ENCODE peak calls at places on chromosomes 13 and 19, in five cellular contexts. F is H1, S is neuronal stem cell, H is IMR-90, M is H9. P is an unnamed sample.

GRCh38 chr19:4639531-4640246 is 373 bp downstream of the TNFAIP8L1 start:
- DNase-seq in F (no peak), M (no peak), S (no peak), H (no peak), P (no peak)

GRCh38 chr19:33275933-33276619 is 26.3 kb downstream of the CEBPA start:
- DNase-seq in M (no peak), S (no peak), H (no peak), F (no peak), P (no peak)

GRCh38 chr19:42113641-42114348 is 18.5 kb downstream of the POU2F2 start:
- DNase-seq in F (no peak), S (no peak), M (peak; percentile 80), H (peak; percentile 99), P (peak; percentile 96)

GRCh38 chr19:55255618-55256423 is 3.0 kb downstream of the PPP6R1 start:
- DNase-seq in F (no peak), S (no peak), M (no peak), H (peak; percentile 60), P (no peak)

GRCh38 chr13:83618966-83619365 is 263.3 kb downstream of the SLITRK1 start:
- DNase-seq in H (no peak), S (no peak), M (no peak), F (no peak), P (no peak)

GRCh38 chr13:32032780-32033179 is 1.2 kb downstream of the FRY start:
- DNase-seq in H (no peak), S (no peak), M (no peak), F (no peak), P (no peak)

GRCh38 chr19:55134732-55135131 is 14.3 kb downstream of the TNNT1 start:
- DNase-seq in F (no peak), S (no peak), H (no peak), M (no peak), P (no peak)

GRCh38 chr13:29800687-29801086 is 49.7 kb downstream of the UBL3 start:
- DNase-seq in S (no peak), H (no peak), M (peak; percentile 27), F (no peak), P (peak; percentile 68)

GRCh38 chr13:29801102-29801501 is 49.3 kb downstream of the UBL3 start:
- DNase-seq in F (no peak), M (no peak), H (no peak), S (no peak), P (peak; percentile 28)

GRCh38 chr19:36638862-36639510 is 27.7 kb downstream of the ZNF461 start:
- DNase-seq in H (no peak), F (no peak), S (no peak), M (no peak), P (peak; percentile 38)

GRCh38 chr13:114035583-114036501 is 62.0 kb upstream of the C13orf46 start:
- DNase-seq in F (no peak), M (no peak), H (peak; percentile 35), S (no peak), P (no peak)

DNA sequence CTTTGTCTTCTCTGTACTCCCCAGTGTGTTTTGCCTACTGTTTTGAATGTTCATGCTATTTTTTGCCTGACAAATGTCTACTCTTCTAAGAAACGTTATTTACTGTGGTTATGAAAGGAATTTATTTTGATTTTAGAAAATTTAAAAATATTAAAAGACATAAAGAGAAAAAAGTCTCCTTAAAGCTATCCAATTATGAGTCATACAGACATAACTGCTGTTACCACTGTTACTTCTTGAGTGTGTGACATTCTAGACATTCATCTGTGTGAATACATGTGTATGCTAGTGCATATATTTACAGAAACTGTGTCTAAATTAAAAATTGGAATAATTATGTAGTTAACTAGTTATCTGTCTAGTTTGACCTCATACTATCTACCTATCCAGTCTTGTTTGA is 187.6 kb upstream of the SGCG start:
- DNase-seq in S (no peak), M (no peak), H (no peak), F (no peak), P (no peak)
- H2BK5ac ChIP-seq in S (no peak overlapping the region), M (no peak overlapping the region), H (no peak overlapping the region), F (no peak overlapping the region), P (no peak overlapping the region)

GRCh38 chr13:44818428-44818827 is 170.8 kb downstream of the NUFIP1 start:
- DNase-seq in S (peak; percentile 30), M (peak; percentile 53), H (peak; percentile 43), F (no peak), P (peak; percentile 93)

GRCh38 chr13:44818016-44818415 is 171.3 kb downstream of the NUFIP1 start:
- DNase-seq in S (no peak), F (no peak), H (no peak), M (no peak), P (no peak)

GRCh38 chr13:44815507-44816074 is 173.7 kb downstream of the NUFIP1 start:
- DNase-seq in H (peak; percentile 98), M (peak; percentile 46), S (peak; percentile 43), F (no peak), P (peak; percentile 96)

GRCh38 chr13:44814836-44815235 is 174.4 kb downstream of the NUFIP1 start:
- DNase-seq in H (no peak), M (no peak), F (no peak), S (no peak), P (no peak)

GRCh38 chr13:44816701-44817684 is 172.3 kb downstream of the NUFIP1 start:
- DNase-seq in H (peak; percentile 49), F (no peak), M (no peak), S (no peak), P (peak; percentile 11)
- H3K4ac ChIP-seq in H (peak overlapping the region; percentile 81), F (no peak overlapping the region), M (no peak overlapping the region), S (no peak overlapping the region), P (no peak overlapping the region)

GRCh38 chr19:38720559-38721236 is 23.6 kb downstream of the CAPN12 start:
- DNase-seq in F (no peak), H (no peak), M (no peak), S (no peak), P (no peak)

GRCh38 chr19:38721496-38721895 is 22.8 kb downstream of the CAPN12 start:
- DNase-seq in S (no peak), F (no peak), H (no peak), M (no peak), P (no peak)

GRCh38 chr19:38718747-38719543 is 25.3 kb downstream of the CAPN12 start:
- DNase-seq in S (no peak), H (no peak), M (peak; percentile 74), F (peak; percentile 67), P (peak; percentile 69)

GRCh38 chr19:38717855-38718254 is 26.4 kb downstream of the CAPN12 start:
- DNase-seq in M (no peak), F (no peak), S (no peak), H (no peak), P (no peak)

DNA sequence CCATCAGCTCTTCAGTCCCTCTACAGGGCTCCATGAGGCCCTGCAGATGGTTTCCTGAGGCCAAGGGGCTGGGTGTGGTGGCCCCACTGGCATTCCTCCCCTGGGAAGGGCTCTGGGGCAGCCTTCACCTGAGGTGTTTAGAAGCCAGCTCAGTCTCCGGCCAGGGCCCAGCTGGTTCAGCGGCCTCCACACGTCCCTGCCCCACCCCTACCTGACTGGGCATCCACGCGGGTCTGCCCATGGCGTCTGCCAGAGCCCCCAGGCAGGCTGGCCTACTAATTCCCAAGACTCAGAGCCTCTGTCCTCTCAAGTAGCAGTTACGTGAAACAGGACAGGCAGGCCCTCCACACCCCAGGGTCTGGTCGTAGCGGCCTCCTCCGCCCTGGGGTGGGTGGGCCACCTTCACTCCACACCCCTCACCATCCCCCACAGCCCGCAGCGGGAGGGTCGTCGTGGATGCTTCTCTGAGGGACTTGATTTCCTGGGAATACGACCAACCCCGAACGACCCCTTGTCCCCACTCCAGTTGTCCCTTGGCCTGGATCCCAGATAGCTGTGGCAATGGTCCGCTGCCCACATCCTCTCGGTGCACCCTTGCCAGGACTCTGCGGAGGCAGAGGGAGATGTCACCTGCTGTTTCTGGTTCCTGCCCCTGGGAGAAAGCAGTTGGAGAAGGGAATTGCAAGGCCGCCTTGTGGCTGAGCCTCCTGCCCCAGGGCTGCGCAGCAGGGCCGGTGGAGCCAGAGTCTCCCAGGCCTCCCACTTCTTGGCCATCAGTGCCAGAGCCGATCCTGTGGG is 24.3 kb downstream of the CAPN12 start:
- DNase-seq in H (no peak), F (no peak), M (no peak), S (no peak), P (no peak)
- H2BK5ac ChIP-seq in H (no peak overlapping the region), F (peak overlapping the region; percentile 66), M (no peak overlapping the region), S (no peak overlapping the region), P (no peak overlapping the region)

GRCh38 chr19:35013820-35014754 is 14.0 kb downstream of the GRAMD1A start:
- DNase-seq in F (no peak), M (no peak), H (no peak), S (no peak), P (no peak)
- H3K4ac ChIP-seq in F (no peak overlapping the region), M (no peak overlapping the region), H (no peak overlapping the region), S (no peak overlapping the region), P (no peak overlapping the region)

DNA sequence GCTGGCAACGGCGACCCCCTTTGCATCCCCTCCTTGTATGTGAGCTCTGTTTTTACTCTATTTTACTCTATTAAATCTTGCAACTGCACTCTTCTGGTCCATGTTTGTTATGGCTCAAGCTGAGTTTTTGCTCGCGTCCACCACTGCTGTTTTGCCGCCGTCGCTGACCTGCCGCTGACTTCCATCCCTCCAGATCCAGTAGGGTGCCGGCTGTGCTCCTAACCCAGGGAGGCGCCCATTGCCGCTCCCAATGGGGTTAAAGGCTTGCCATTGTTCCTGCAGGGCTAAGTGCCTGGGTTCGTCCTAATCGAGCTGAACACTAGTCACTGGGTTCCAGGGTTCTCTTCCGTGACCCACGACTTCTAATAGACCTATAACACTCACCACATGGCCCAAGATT is 2704.4 kb downstream of the PCDH9 start:
- DNase-seq in F (no peak), S (no peak), M (no peak), H (no peak), P (no peak)
- H2BK5ac ChIP-seq in F (no peak overlapping the region), S (no peak overlapping the region), M (no peak overlapping the region), H (no peak overlapping the region), P (no peak overlapping the region)

GRCh38 chr19:3396881-3397265 is 30.5 kb downstream of the NFIC start:
- DNase-seq in F (no peak), M (no peak), H (no peak), S (no peak), P (no peak)
- H3K4ac ChIP-seq in F (peak overlapping the region; percentile 13), M (no peak overlapping the region), H (peak overlapping the region; percentile 67), S (no peak overlapping the region), P (no peak overlapping the region)

GRCh38 chr19:49640113-49640898 is at the start of gene RRAS:
- DNase-seq in M (peak; percentile 99), H (peak; percentile 100), F (peak; percentile 100), S (peak; percentile 100), P (peak; percentile 100)
- H2BK5ac ChIP-seq in M (peak within 1 kb of the TSS; percentile 83), H (peak within 1 kb of the TSS; percentile 97), F (peak within 1 kb of the TSS; percentile 82), S (peak within 1 kb of the TSS; percentile 99), P (peak within 1 kb of the TSS; percentile 82)

GRCh38 chr19:58408152-58409009 is at the start of gene ZNF584:
- DNase-seq in F (peak; percentile 93), H (peak; percentile 93), S (peak; percentile 95), M (peak; percentile 96), P (peak; percentile 97)
- H3K4ac ChIP-seq in F (peak within 1 kb of the TSS; percentile 77), H (peak within 1 kb of the TSS; percentile 86), S (peak within 1 kb of the TSS; percentile 97), M (no peak within 1 kb of the TSS), P (peak within 1 kb of the TSS; percentile 4)

DNA sequence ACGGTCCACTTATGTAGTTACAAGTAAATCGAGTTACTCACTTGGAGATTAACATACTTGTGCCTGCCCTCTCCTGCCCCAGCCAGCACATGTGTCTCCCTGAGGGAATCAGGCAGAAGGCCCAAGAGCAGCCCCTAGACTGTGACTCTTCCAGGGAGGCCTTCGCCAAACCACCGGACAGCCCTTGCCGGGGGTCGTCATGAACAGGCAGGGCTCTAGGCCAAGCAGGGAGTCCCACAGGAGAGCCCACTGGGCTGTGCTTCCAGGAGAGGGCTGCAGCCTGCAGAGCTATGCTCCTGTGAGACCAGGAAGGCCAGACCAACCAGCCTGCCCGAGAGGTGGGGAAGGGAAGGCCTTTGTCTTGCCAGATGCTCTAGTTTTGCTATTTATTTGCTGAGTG is 283.3 kb downstream of the FOXO1 start:
- DNase-seq in F (peak; percentile 54), S (no peak), M (peak; percentile 49), H (no peak), P (no peak)
- H2BK5ac ChIP-seq in F (peak overlapping the region; percentile 39), S (peak overlapping the region; percentile 49), M (no peak overlapping the region), H (no peak overlapping the region), P (no peak overlapping the region)